ENCODE peak calls at places on chromosomes 5 and 9, in nine cellular contexts. I, R, L, Y, V, X, Z, N and A are unnamed samples.

GRCh38 chr5:160970605-160971191 is 118.7 kb upstream of the ATP10B start:
- DNase-seq in V (peak), X (peak), Y (no peak), N (peak), Z (no peak), L (no peak), R (no peak), I (peak), A (no peak)

GRCh38 chr9:137045294-137046093 is 483 bp downstream of the NPDC1 start:
- DNase-seq in N (no peak), R (peak), I (peak), Y (no peak), L (no peak), X (no peak), V (peak), Z (peak), A (no peak)

GRCh38 chr5:103990064-103990463 is 427.5 kb upstream of the NUDT12 start:
- DNase-seq in X (no peak), Z (no peak), V (no peak), Y (no peak), N (no peak), I (no peak), R (no peak), L (no peak), A (no peak)

GRCh38 chr5:43063731-43064171 is 23.6 kb upstream of the ANXA2R start:
- DNase-seq in I (peak), L (no peak), N (peak), R (no peak), X (no peak), V (peak), Y (no peak), Z (no peak), A (peak)

GRCh38 chr5:15966066-15966640 is 213.4 kb downstream of the MARCHF11 start:
- DNase-seq in R (no peak), V (peak), Z (peak), Y (no peak), N (no peak), L (no peak), X (no peak), I (peak), A (no peak)

GRCh38 chr5:72209515-72210115 is 102.3 kb downstream of the MAP1B start:
- DNase-seq in V (peak), Z (no peak), Y (no peak), N (no peak), L (peak), X (peak), R (no peak), I (peak), A (no peak)

GRCh38 chr9:6230037-6230778 is 14.6 kb downstream of the IL33 start:
- DNase-seq in I (peak), X (peak), L (no peak), V (no peak), N (peak), R (no peak), Y (no peak), Z (no peak), A (no peak)

GRCh38 chr9:123426406-123426805 is 70.4 kb downstream of the CRB2 start:
- DNase-seq in I (no peak), L (no peak), X (peak), Z (no peak), V (no peak), N (no peak), Y (no peak), R (no peak), A (no peak)

GRCh38 chr9:33137781-33138264 is 29.3 kb downstream of the B4GALT1 start:
- DNase-seq in Y (no peak), N (no peak), X (no peak), Z (no peak), R (no peak), I (no peak), V (no peak), L (no peak), A (no peak)

GRCh38 chr9:105069285-105070065 is 141.5 kb upstream of the ABCA1 start:
- DNase-seq in N (peak), Z (no peak), Y (no peak), R (no peak), X (no peak), V (no peak), L (no peak), I (no peak), A (no peak)

GRCh38 chr9:133581553-133582343 is 27.4 kb downstream of the FAM163B start:
- DNase-seq in L (no peak), Z (no peak), R (peak), X (peak), I (no peak), V (peak), Y (no peak), N (peak), A (no peak)

GRCh38 chr5:61176631-61177030 is 14.4 kb upstream of the SMIM15 start:
- DNase-seq in N (no peak), Z (no peak), L (no peak), Y (no peak), X (no peak), I (no peak), V (no peak), R (no peak), A (no peak)

DNA sequence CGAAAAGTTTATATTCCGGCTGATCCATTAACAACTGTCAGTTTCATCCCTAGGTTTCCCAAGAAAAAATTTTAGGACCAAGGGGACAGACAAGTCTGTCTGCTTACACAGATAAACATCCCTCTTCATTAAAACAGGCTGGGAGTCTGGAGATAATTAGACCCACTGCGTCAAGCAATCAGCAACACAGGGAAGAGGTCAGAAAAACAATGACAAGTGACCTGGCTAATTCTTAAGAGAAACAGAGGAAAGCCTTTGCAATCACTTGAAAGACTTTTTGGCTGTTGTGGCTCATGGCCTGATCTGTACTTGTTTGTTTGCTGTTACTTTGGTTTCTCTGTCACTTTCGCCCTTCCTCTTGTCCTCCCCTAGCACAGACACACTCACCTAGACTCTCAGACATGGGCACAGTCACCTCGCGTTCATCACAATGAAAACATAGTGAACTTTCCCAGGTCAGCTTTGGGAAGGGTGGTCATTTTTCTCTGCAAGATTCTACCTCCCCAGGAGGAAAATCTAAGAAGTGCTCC is 2.9 kb upstream of the CCDC192 start:
- DNase-seq in Z (no peak), Y (no peak), R (no peak), L (no peak), V (no peak), I (no peak), X (no peak), N (peak), A (no peak)
- H3K9ac ChIP-seq in Z (no peak), Y (no peak), R (no peak), L (no peak), V (no peak), I (no peak), X (no peak), N (no peak), A (no peak)

GRCh38 chr9:121278535-121279169 is 10.7 kb downstream of the GSN start:
- DNase-seq in R (peak), I (peak), Y (peak), L (no peak), N (peak), Z (peak), V (peak), X (peak), A (peak)
- H3K9ac ChIP-seq in R (peak), I (peak), Y (peak), L (no peak), N (no peak), Z (peak), V (peak), X (peak), A (no peak)

DNA sequence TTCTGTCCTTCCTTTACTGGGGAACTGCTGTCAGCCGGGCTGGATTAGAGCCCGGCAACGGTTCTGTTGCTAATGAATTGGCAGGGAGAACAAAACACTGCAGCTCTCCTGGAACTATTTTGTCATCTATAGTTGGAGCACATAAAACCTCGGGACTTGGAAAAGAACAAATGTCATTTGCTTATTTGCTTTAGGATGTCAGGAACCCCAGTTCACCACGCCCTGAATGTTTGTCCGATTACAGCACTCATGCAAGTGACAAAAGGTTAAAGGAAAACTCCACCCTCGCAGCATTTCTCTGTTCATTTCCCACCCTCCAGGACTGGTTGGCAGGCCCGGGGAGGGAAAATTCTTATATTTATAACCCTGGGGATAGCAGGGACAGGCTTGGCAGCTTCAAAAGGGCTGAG is 66.5 kb upstream of the PLPP1 start:
- DNase-seq in L (no peak), R (no peak), V (peak), Y (no peak), N (peak), I (peak), Z (peak), X (no peak), A (no peak)
- H3K9ac ChIP-seq in L (no peak), R (peak), V (peak), Y (peak), N (no peak), I (peak), Z (peak), X (no peak), A (no peak)

DNA sequence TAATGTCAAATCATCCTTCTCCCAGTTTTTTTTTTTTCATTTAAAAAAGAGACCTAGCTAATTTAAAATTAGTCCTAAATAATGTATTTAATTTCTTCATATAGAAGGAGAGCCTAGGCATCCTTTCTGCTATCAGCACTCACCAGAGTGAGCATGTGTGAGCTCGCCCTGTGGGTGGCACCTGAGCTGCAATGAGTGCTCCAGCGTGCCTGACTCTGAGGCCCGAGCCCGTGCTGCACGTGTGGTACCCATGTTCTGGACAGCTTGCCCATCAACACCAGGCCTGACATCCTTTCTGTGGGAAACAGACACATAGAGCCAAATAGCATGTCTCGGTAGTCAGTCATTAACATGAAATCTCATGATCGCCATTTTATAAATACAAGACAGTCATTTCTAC is 381.4 kb downstream of the DTWD2 start:
- DNase-seq in Y (no peak), V (no peak), N (no peak), X (no peak), I (no peak), Z (no peak), L (no peak), R (no peak), A (no peak)
- H3K9ac ChIP-seq in Y (no peak), V (no peak), N (no peak), X (no peak), I (no peak), Z (no peak), L (no peak), R (no peak), A (no peak)

DNA sequence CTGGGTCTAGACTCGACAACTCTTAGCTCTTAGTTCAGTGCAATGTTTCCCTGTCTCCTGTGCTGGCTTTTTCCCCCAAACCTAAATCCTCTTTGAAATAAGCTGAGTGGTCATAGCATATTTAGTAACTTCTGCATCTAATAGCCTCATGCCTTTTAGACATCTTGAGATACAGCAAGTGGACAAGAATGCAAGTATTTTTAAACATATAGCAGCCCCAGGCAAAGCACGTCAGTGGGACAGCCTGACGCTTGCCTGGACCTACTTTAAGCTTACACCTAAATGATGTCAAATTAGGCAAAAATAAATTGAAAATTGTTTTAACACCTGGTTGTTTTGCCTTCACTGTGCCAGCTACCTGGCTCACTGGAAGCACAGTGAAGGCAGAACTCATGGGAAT is 8.0 kb downstream of the C9 start:
- DNase-seq in V (no peak), L (no peak), Y (no peak), I (no peak), N (no peak), Z (no peak), R (no peak), X (no peak), A (no peak)
- H3K9ac ChIP-seq in V (no peak), L (no peak), Y (no peak), I (no peak), N (no peak), Z (no peak), R (no peak), X (no peak), A (no peak)

GRCh38 chr9:110128664-110129329 is 79.2 kb downstream of the C9orf152 start:
- DNase-seq in N (no peak), Y (no peak), I (no peak), X (no peak), V (no peak), R (no peak), Z (no peak), L (no peak), A (no peak)

GRCh38 chr9:110125763-110126351 is 82.1 kb downstream of the C9orf152 start:
- DNase-seq in L (no peak), X (no peak), V (no peak), R (no peak), I (peak), N (no peak), Y (no peak), Z (no peak), A (no peak)

GRCh38 chr9:110126986-110127864 is 80.7 kb downstream of the C9orf152 start:
- DNase-seq in R (no peak), L (no peak), I (no peak), N (peak), Z (no peak), X (peak), Y (no peak), V (peak), A (no peak)

GRCh38 chr9:110125207-110125751 is 82.7 kb downstream of the C9orf152 start:
- DNase-seq in X (peak), N (peak), Z (peak), I (peak), Y (no peak), V (peak), L (peak), R (no peak), A (no peak)

GRCh38 chr9:110126457-110126856 is 81.5 kb downstream of the C9orf152 start:
- DNase-seq in N (peak), L (no peak), Z (no peak), X (no peak), Y (no peak), I (no peak), V (no peak), R (no peak), A (no peak)
- H3K9ac ChIP-seq in N (no peak), L (no peak), Z (peak), X (peak), Y (no peak), I (no peak), V (peak), R (no peak), A (no peak)

GRCh38 chr9:29974197-29974596 is 2400.9 kb upstream of the C9orf72 start:
- DNase-seq in V (no peak), Y (no peak), N (no peak), Z (no peak), R (no peak), X (no peak), L (no peak), I (no peak), A (no peak)
- H3K9ac ChIP-seq in V (no peak), Y (no peak), N (no peak), Z (no peak), R (no peak), X (no peak), L (no peak), I (no peak), A (no peak)

DNA sequence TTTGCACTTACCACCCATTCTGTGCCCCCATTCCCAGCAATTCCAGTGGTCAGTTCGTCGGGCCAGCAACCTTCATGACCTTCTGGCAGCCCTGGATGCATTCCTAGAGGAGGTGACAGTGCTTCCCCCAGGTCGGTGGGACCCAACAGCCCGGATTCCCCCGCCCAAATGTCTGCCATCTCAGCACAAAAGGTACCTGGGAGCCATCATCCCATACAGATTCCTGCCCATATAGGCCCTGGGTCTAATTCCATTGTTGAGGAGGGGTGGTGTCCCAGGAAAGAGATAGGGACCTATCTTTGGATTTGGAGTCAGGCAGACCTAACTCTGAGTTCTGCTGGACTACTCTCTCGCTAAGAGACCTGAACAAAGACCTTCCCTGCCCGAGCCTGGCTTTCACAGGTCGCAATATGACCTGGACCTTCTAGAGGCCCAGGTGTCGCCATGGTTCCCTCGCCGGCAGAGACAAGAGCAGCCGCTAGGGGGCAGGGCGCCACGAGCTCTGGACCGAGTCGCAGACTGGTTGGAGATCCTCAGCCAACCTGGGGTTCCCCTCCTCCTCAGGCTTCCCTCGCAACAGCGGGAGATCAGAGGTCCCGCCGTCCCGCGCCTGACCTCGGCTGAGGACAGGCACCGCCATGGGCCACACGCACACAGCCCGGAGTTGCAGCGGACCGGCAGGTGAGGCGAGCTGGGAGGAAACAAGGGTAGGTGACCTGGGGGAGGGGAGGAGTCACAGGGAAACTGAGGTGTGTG is 3.1 kb downstream of the SLC4A9 start:
- DNase-seq in R (peak), I (peak), Y (peak), Z (peak), L (no peak), N (peak), V (peak), X (peak), A (peak)
- H3K9ac ChIP-seq in R (no peak), I (peak), Y (peak), Z (peak), L (peak), N (peak), V (no peak), X (no peak), A (peak)